ENCODE peak calls at places on chromosome 4, in four cellular contexts. M, Y, Q and H are unnamed samples.
A peak's percentile ranks its signal among the peaks of the same experiment; 100 is the strongest.

GRCh38 chr4:118680808-118681207 is 4.4 kb upstream of the METTL14 start:
- DNase-seq in M (no peak), Y (no peak), Q (no peak), H (no peak)

GRCh38 chr4:155403886-155404285 is 27.1 kb upstream of the MAP9 start:
- DNase-seq in M (no peak), Y (no peak), Q (no peak), H (peak; percentile 23)

GRCh38 chr4:212438-213174 is 88.3 kb downstream of the ZNF718 start:
- DNase-seq in M (no peak), Y (peak; percentile 89), Q (peak; percentile 43), H (no peak)

GRCh38 chr4:169791527-169792156 is 33.9 kb upstream of the HPF1 start:
- DNase-seq in M (peak; percentile 54), Y (peak; percentile 66), Q (peak; percentile 29), H (peak; percentile 72)

GRCh38 chr4:37922323-37922722 is 31.4 kb downstream of the TBC1D1 start:
- DNase-seq in M (no peak), Y (no peak), Q (no peak), H (no peak)

GRCh38 chr4:127782275-127783025 is at the start of gene HSPA4L:
- DNase-seq in M (peak; percentile 68), Y (peak; percentile 43), Q (no peak), H (peak; percentile 63)

GRCh38 chr4:112277220-112277619 is 8.5 kb downstream of the TIFA start:
- DNase-seq in M (no peak), Y (no peak), Q (no peak), H (no peak)

GRCh38 chr4:90689739-90690138 is 562.5 kb downstream of the CCSER1 start:
- DNase-seq in M (no peak), Y (no peak), Q (no peak), H (no peak)

GRCh38 chr4:12409507-12410190 is 981.0 kb upstream of the HS3ST1 start:
- DNase-seq in M (no peak), Y (no peak), Q (no peak), H (no peak)

GRCh38 chr4:54228064-54228527 is 997 bp upstream of the PDGFRA start:
- DNase-seq in M (peak; percentile 5), Y (peak; percentile 91), Q (peak; percentile 61), H (peak; percentile 75)

GRCh38 chr4:36502350-36502749 is 220.9 kb downstream of the DTHD1 start:
- DNase-seq in M (no peak), Y (no peak), Q (no peak), H (no peak)

GRCh38 chr4:107035711-107036601 is at the start of gene DKK2:
- DNase-seq in M (no peak), Y (peak; percentile 30), Q (no peak), H (peak; percentile 17)

GRCh38 chr4:116702949-116703348 is 382.4 kb downstream of the TRAM1L1 start:
- DNase-seq in M (peak; percentile 24), Y (no peak), Q (no peak), H (peak; percentile 8)

GRCh38 chr4:105280338-105280809 is 133.7 kb downstream of the TET2 start:
- DNase-seq in M (no peak), Y (no peak), Q (no peak), H (no peak)

GRCh38 chr4:131499139-131499873 is 1649.8 kb upstream of the PCDH10 start:
- DNase-seq in M (no peak), Y (no peak), Q (no peak), H (no peak)

GRCh38 chr4:2937146-2937857 is 25.9 kb downstream of the NOP14 start:
- DNase-seq in M (peak; percentile 91), Y (no peak), Q (no peak), H (no peak)

GRCh38 chr4:3079694-3080123 is 5.2 kb downstream of the HTT start:
- DNase-seq in M (no peak), Y (no peak), Q (peak; percentile 73), H (no peak)

GRCh38 chr4:150818661-150819060 is 196.4 kb downstream of the LRBA start:
- DNase-seq in M (no peak), Y (no peak), Q (no peak), H (no peak)

GRCh38 chr4:77344001-77344400 is 187.0 kb downstream of the CCNG2 start:
- DNase-seq in M (no peak), Y (no peak), Q (no peak), H (no peak)
- TF ChIP-seq ELF4 in M (no peak), Y (no peak), Q (no peak), H (no peak)

GRCh38 chr4:63505714-63506460 is 903.4 kb downstream of the TECRL start:
- DNase-seq in M (no peak), Y (peak; percentile 36), Q (no peak), H (no peak)
- TF ChIP-seq ELF4 in M (no peak), Y (no peak), Q (no peak), H (no peak)

GRCh38 chr4:64001229-64001898 is 407.9 kb downstream of the TECRL start:
- DNase-seq in M (no peak), Y (no peak), Q (no peak), H (no peak)
- TF ChIP-seq ELF4 in M (no peak), Y (no peak), Q (no peak), H (no peak)

GRCh38 chr4:55906999-55907398 is 41.7 kb upstream of the CEP135 start:
- DNase-seq in M (no peak), Y (no peak), Q (no peak), H (no peak)
- TF ChIP-seq ELF4 in M (no peak), Y (no peak), Q (no peak), H (no peak)

DNA sequence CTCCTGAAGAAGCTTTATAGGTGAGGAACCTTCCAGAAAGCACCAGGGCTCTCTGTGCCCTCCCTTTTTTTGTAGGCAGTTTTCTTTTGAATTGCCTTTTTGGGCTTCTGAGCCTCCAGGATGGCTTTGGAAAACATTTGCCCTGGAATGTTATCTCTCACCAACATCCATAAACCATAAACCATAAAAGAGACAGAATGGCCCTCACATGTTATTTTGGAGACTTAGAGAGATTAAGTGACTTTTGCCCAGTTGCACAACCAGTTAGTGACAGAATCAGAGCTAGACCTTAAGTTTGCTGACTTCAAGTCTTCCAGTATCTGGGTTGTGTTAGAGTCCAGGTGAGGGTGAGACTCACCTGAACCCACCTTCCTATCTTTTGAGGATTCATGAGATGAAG is 153.0 kb upstream of the STX18 start:
- DNase-seq in M (peak; percentile 16), Y (no peak), Q (no peak), H (no peak)
- TF ChIP-seq ELF4 in M (no peak), Y (no peak), Q (no peak), H (no peak)

DNA sequence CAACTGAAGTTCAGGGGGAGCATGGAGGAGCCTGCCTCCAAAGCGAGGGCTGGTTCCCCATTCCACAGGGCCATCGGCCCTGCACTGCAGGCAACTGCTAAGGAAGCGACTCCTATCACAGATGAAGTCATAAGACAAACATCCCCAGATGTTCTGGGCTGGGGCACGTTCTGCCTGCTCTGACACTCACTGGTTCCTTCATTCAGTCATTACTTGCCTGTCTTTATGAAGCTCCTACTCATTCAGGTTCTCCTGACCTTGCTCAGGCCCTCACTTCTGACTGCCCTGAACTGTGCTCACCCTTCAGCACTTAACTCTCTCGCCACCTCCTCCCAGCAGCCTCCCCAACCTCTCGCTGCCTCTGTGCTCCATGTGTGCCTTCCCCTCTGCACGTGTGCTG is 2.5 kb upstream of the SLC2A9 start:
- DNase-seq in M (no peak), Y (no peak), Q (no peak), H (no peak)
- TF ChIP-seq ELF4 in M (no peak), Y (no peak), Q (no peak), H (no peak)

GRCh38 chr4:52094746-52095145 is 43.6 kb downstream of the SPATA18 start:
- DNase-seq in M (no peak), Y (no peak), Q (no peak), H (no peak)

GRCh38 chr4:52095374-52095773 is 44.3 kb downstream of the SPATA18 start:
- DNase-seq in M (no peak), Y (no peak), Q (no peak), H (no peak)

GRCh38 chr4:52093466-52093865 is 42.4 kb downstream of the SPATA18 start:
- DNase-seq in M (no peak), Y (no peak), Q (no peak), H (no peak)

GRCh38 chr4:52098618-52099017 is 47.5 kb downstream of the SPATA18 start:
- DNase-seq in M (no peak), Y (no peak), Q (no peak), H (no peak)

GRCh38 chr4:52096048-52096447 is 44.9 kb downstream of the SPATA18 start:
- DNase-seq in M (no peak), Y (no peak), Q (no peak), H (no peak)
- TF ChIP-seq ELF4 in M (no peak), Y (no peak), Q (no peak), H (no peak)

GRCh38 chr4:148653681-148654080 is 211.5 kb upstream of the NR3C2 start:
- DNase-seq in M (no peak), Y (no peak), Q (no peak), H (no peak)
- TF ChIP-seq ELF4 in M (no peak), Y (no peak), Q (no peak), H (no peak)